ENCODE peak calls at places on chromosomes 6 and 20, in six cellular contexts. W is T-helper 2 cell; Q is brain microvascular endothelial cell; X is astrocyte of the spinal cord; T is stimulated activated CD4-positive, alpha-beta T cell treated with anti-CD3 and anti-CD28 coated beads, Interleukin-1b, Interleukin-23, amount 100 ng/mL, for 1 hour; B is RPMI7951. U is an unnamed sample.

GRCh38 chr6:77326029-77326428 is 137.3 kb downstream of the HTR1B start:
- DNase-seq in W (no peak), Q (no peak), X (peak; percentile 20), T (no peak), B (peak; percentile 52), U (no peak)

GRCh38 chr6:149910721-149911151 is 12.2 kb downstream of the RAET1G start:
- DNase-seq in W (no peak), Q (no peak), X (no peak), T (no peak), B (no peak), U (no peak)

GRCh38 chr6:39304951-39305350 is 9.3 kb downstream of the KCNK17 start:
- DNase-seq in W (no peak), Q (no peak), X (no peak), T (no peak), B (no peak), U (peak; percentile 9)

GRCh38 chr20:4484431-4485057 is 237.2 kb upstream of the PRND start:
- DNase-seq in W (no peak), Q (no peak), X (no peak), T (no peak), B (no peak), U (peak; percentile 79)

GRCh38 chr20:46965477-46965876 is 70.8 kb downstream of the EYA2 start:
- DNase-seq in W (no peak), Q (no peak), X (no peak), T (no peak), B (no peak), U (no peak)

GRCh38 chr6:48747471-48747870 is 636.5 kb upstream of the PTCHD4 start:
- DNase-seq in W (no peak), Q (no peak), X (no peak), T (no peak), B (no peak), U (no peak)

GRCh38 chr6:20112206-20112605 is 100.1 kb downstream of the MBOAT1 start:
- DNase-seq in W (no peak), Q (no peak), X (no peak), T (no peak), B (no peak), U (no peak)

GRCh38 chr20:5001174-5002076 is at the start of gene SLC23A2:
- DNase-seq in W (peak; percentile 55), Q (no peak), X (no peak), T (peak; percentile 30), B (peak; percentile 41), U (peak; percentile 63)

GRCh38 chr6:64250126-64250525 is 614.5 kb downstream of the PHF3 start:
- DNase-seq in W (no peak), Q (no peak), X (peak; percentile 10), T (no peak), B (no peak), U (no peak)

GRCh38 chr6:4914412-4915159 is 89.3 kb downstream of the RPP40 start:
- DNase-seq in W (no peak), Q (peak; percentile 47), X (peak; percentile 48), T (no peak), B (peak; percentile 58), U (no peak)

GRCh38 chr20:881051-881820 is 34.9 kb downstream of the ANGPT4 start:
- DNase-seq in W (no peak), Q (peak; percentile 33), X (peak; percentile 22), T (no peak), B (peak; percentile 74), U (no peak)

GRCh38 chr6:144921206-144921975 is 636.3 kb downstream of the UTRN start:
- DNase-seq in W (no peak), Q (no peak), X (no peak), T (no peak), B (no peak), U (no peak)

GRCh38 chr6:166361080-166361429 is 18.7 kb upstream of the SFT2D1 start:
- DNase-seq in W (no peak), Q (peak; percentile 47), X (peak; percentile 72), T (no peak), B (peak; percentile 46), U (no peak)

GRCh38 chr6:125986295-125986955 is at the start of gene TRMT11:
- DNase-seq in W (peak; percentile 63), Q (peak; percentile 83), X (peak; percentile 87), T (peak; percentile 57), B (peak; percentile 85), U (peak; percentile 98)

GRCh38 chr6:79384845-79385244 is 150.4 kb upstream of the HMGN3 start:
- DNase-seq in W (no peak), Q (peak; percentile 64), X (peak; percentile 55), T (no peak), B (no peak), U (peak; percentile 4)

GRCh38 chr6:158356586-158357546 is 44.6 kb downstream of the TULP4 start:
- DNase-seq in W (no peak), Q (no peak), X (no peak), T (no peak), B (no peak), U (no peak)

GRCh38 chr20:15889073-15889923 is 684.0 kb downstream of the KIF16B start:
- DNase-seq in W (no peak), Q (no peak), X (no peak), T (no peak), B (peak; percentile 29), U (peak; percentile 84)

GRCh38 chr6:51107769-51108203 is 289.1 kb downstream of the TFAP2B start:
- DNase-seq in W (no peak), Q (no peak), X (no peak), T (no peak), B (no peak), U (no peak)

U was measured in NCI-H82.